ENCODE peak calls at places on chromosomes 13 and 19, in four cellular contexts. F is dorsolateral prefrontal cortex, S is kidney epithelial cell, O is RWPE1. R is an unnamed sample.

GRCh38 chr13:30431269-30431950 is 9.1 kb downstream of the UBE2L5 start:
- DNase-seq in O (peak; percentile 69), F (no peak), S (no peak), R (no peak)

GRCh38 chr13:46947425-46948191 is 50.8 kb upstream of the HTR2A start:
- DNase-seq in S (no peak), O (no peak), F (no peak), R (no peak)

GRCh38 chr19:52270266-52270885 is 989 bp downstream of the ZNF766 start:
- DNase-seq in S (no peak), F (no peak), O (peak; percentile 5), R (peak; percentile 24)

GRCh38 chr19:4361152-4362037 is 18.0 kb downstream of the MPND start:
- DNase-seq in S (no peak), F (no peak), O (no peak), R (no peak)

GRCh38 chr19:39599116-39599515 is 3.2 kb upstream of the LGALS13 start:
- DNase-seq in O (peak; percentile 16), F (no peak), S (no peak), R (no peak)

GRCh38 chr13:25541434-25542123 is 169.8 kb downstream of the ATP8A2 start:
- DNase-seq in S (peak; percentile 2), F (no peak), O (no peak), R (no peak)

GRCh38 chr19:58552655-58553054 is 2.2 kb downstream of the CHMP2A start:
- DNase-seq in O (no peak), F (no peak), S (no peak), R (no peak)

GRCh38 chr19:31113250-31113685 is 236.0 kb downstream of the TSHZ3 start:
- DNase-seq in S (no peak), O (no peak), F (no peak), R (no peak)

GRCh38 chr19:37221136-37221535 is 3.1 kb downstream of the ZNF383 start:
- DNase-seq in S (no peak), O (no peak), F (no peak), R (no peak)
- TF ChIP-seq CTCF in S (no peak), O (no peak), F (no peak), R (no peak)

DNA sequence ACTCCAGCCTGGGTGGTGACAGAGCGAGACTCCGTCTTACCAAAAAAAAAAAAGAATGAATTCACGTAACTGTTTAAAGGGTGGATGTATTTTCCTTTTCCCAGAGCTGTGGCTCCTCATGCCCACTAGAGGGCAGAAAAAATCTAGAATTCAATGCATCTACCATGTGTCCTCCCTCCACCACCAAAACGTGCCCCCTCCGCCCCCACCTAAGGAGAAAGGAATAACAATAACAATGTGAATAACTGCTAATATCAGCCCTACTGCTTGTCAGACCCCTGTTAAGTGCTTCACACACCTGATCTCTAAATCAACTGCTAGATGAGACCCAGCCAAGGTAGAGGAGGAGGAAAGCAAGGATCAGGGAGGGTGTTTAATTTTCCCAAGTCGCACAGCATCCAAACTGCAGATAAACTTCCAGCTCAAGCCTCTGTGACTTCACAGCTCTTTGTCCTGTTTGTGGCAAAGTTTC is 20.2 kb upstream of the PNMA8B start:
- DNase-seq in F (no peak), O (peak; percentile 57), S (no peak), R (peak; percentile 27)
- TF ChIP-seq CTCF in F (peak; percentile 72), O (peak; percentile 75), S (peak; percentile 65), R (peak; percentile 44)

GRCh38 chr19:50668416-50669318 is 19.4 kb downstream of the C19orf81 start:
- DNase-seq in S (no peak), O (no peak), F (no peak), R (no peak)

GRCh38 chr19:50667177-50667758 is 18.0 kb downstream of the C19orf81 start:
- DNase-seq in O (no peak), S (no peak), F (no peak), R (no peak)

GRCh38 chr19:50666346-50667176 is 17.3 kb downstream of the C19orf81 start:
- DNase-seq in F (no peak), O (no peak), S (no peak), R (no peak)

GRCh38 chr19:50669319-50670101 is 20.3 kb downstream of the C19orf81 start:
- DNase-seq in O (peak; percentile 29), S (no peak), F (no peak), R (peak; percentile 16)

GRCh38 chr19:50667759-50668231 is 18.6 kb downstream of the C19orf81 start:
- DNase-seq in S (no peak), F (no peak), O (no peak), R (no peak)
- TF ChIP-seq CTCF in S (no peak), F (no peak), O (no peak), R (no peak)

GRCh38 chr19:21434967-21435544 is 38.1 kb downstream of the ZNF493 start:
- DNase-seq in S (no peak), F (no peak), O (no peak), R (no peak)
- TF ChIP-seq CTCF in S (no peak), F (no peak), O (no peak), R (no peak)

GRCh38 chr13:40148742-40149141 is 493.3 kb downstream of the COG6 start:
- DNase-seq in O (no peak), S (no peak), F (no peak), R (no peak)
- TF ChIP-seq CTCF in O (no peak), S (no peak), F (no peak), R (no peak)

GRCh38 chr19:55809381-55810058 is 22.3 kb downstream of the NLRP11 start:
- DNase-seq in O (no peak), S (no peak), F (peak; percentile 30), R (peak; percentile 79)
- TF ChIP-seq CTCF in O (no peak), S (peak; percentile 12), F (no peak), R (peak; percentile 25)

DNA sequence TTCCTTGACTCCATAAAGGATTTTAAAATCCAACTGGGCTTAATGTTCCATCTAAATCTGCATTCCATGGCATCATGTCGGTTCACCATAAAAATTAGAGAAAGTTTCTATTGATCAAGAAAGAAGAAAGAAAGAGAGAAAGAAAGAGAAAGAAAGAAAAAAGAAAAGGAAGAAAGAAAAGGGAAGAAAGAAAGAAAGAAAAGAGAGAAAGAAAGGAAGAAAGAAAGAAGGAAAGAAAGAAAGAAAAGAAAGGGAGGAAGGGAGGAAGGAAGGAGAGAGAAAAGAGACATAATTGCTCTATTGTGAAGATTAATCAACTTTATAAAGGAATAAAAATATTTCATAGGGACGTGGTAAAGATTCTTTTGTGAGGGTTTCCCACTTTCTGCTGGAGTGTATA is 329.2 kb downstream of the DLEU7 start:
- DNase-seq in O (no peak), S (no peak), F (no peak), R (no peak)
- TF ChIP-seq CTCF in O (no peak), S (no peak), F (no peak), R (no peak)

R was measured in HL-60.